ENCODE peak calls at places on chromosome 10, in ten cellular contexts. U, K, Y, C, G, X, I, O, T and V are unnamed samples.

GRCh38 chr10:23174075-23174973 is 17.8 kb upstream of the PTF1A start:
- DNase-seq in U (no peak), K (no peak), Y (no peak), C (no peak), G (no peak), X (no peak), I (no peak), O (no peak), T (no peak), V (no peak)

GRCh38 chr10:4066581-4067403 is 281.8 kb upstream of the KLF6 start:
- DNase-seq in U (no peak), K (no peak), Y (no peak), C (no peak), G (no peak), X (no peak), I (no peak), O (no peak), T (peak), V (no peak)

GRCh38 chr10:8129438-8129837 is 75.0 kb downstream of the GATA3 start:
- DNase-seq in U (no peak), K (no peak), Y (no peak), C (no peak), G (no peak), X (no peak), I (no peak), O (no peak), T (no peak), V (no peak)

GRCh38 chr10:62614389-62615157 is 189.9 kb upstream of the ADO start:
- DNase-seq in U (no peak), K (no peak), Y (peak), C (peak), G (no peak), X (no peak), I (no peak), O (no peak), T (no peak), V (peak)

GRCh38 chr10:6514180-6514579 is 65.9 kb downstream of the PRKCQ start:
- DNase-seq in U (no peak), K (no peak), Y (no peak), C (no peak), G (no peak), X (no peak), I (no peak), O (no peak), T (no peak), V (no peak)

GRCh38 chr10:30637881-30638467 is 8.4 kb upstream of the LYZL2 start:
- DNase-seq in U (no peak), K (no peak), Y (peak), C (peak), G (no peak), X (no peak), I (no peak), O (no peak), T (no peak), V (no peak)

GRCh38 chr10:67609996-67610793 is 85.8 kb downstream of the CTNNA3 start:
- DNase-seq in U (no peak), K (no peak), Y (no peak), C (peak), G (no peak), X (no peak), I (no peak), O (peak), T (peak), V (no peak)

GRCh38 chr10:61943699-61944444 is 42.4 kb downstream of the ARID5B start:
- DNase-seq in U (no peak), K (no peak), Y (peak), C (peak), G (no peak), X (no peak), I (no peak), O (no peak), T (no peak), V (peak)

GRCh38 chr10:44293842-44294241 is 91.1 kb downstream of the CXCL12 start:
- DNase-seq in U (no peak), K (peak), Y (peak), C (no peak), G (no peak), X (peak), I (no peak), O (no peak), T (no peak), V (no peak)

GRCh38 chr10:103923502-103923901 is 5.5 kb upstream of the STN1 start:
- DNase-seq in U (no peak), K (no peak), Y (no peak), C (no peak), G (no peak), X (no peak), I (no peak), O (no peak), T (peak), V (no peak)

GRCh38 chr10:22612316-22612715 is 102.1 kb downstream of the PIP4K2A start:
- DNase-seq in U (no peak), K (no peak), Y (no peak), C (no peak), G (no peak), X (no peak), I (no peak), O (no peak), T (no peak), V (no peak)